ENCODE peak calls at places on chromosomes 5 and 9, in ten cellular contexts. One of them, this sample, is unnamed.

GRCh38 chr5:168390491-168390890 is 95.8 kb upstream of the RARS1 start:
- DNase-seq in stimulated activated CD8-positive, alpha-beta memory T cell treated with anti-CD3 and anti-CD28 coated beads, Interleukin-15, amount 100 ng/mL, for 1 hour: no peak
- DNase-seq in right atrium auricular region: no peak
- DNase-seq in amniotic stem cell: no peak
- DNase-seq in prostate gland: peak
- DNase-seq in stimulated activated CD4-positive, alpha-beta T cell treated with anti-CD3 and anti-CD28 coated beads, TNF-alpha, amount 100 ng/mL, for 48 hours: no peak
- DNase-seq in pancreas: peak
- DNase-seq in sciatic nerve: no peak
- DNase-seq in H7: no peak
- DNase-seq in GM23338: no peak
- DNase-seq in this sample: no peak

GRCh38 chr5:180340856-180341255 is 12.3 kb downstream of the GFPT2 start:
- DNase-seq in right atrium auricular region: no peak
- DNase-seq in amniotic stem cell: no peak
- DNase-seq in stimulated activated CD4-positive, alpha-beta T cell treated with anti-CD3 and anti-CD28 coated beads, TNF-alpha, amount 100 ng/mL, for 48 hours: no peak
- DNase-seq in stimulated activated CD8-positive, alpha-beta memory T cell treated with anti-CD3 and anti-CD28 coated beads, Interleukin-15, amount 100 ng/mL, for 1 hour: no peak
- DNase-seq in prostate gland: no peak
- DNase-seq in H7: no peak
- DNase-seq in GM23338: no peak
- DNase-seq in sciatic nerve: no peak
- DNase-seq in pancreas: no peak
- DNase-seq in this sample: no peak

GRCh38 chr5:74239268-74239667 is 401.3 kb downstream of the ENC1 start:
- DNase-seq in GM23338: no peak
- DNase-seq in H7: no peak
- DNase-seq in sciatic nerve: no peak
- DNase-seq in prostate gland: no peak
- DNase-seq in amniotic stem cell: no peak
- DNase-seq in right atrium auricular region: no peak
- DNase-seq in stimulated activated CD8-positive, alpha-beta memory T cell treated with anti-CD3 and anti-CD28 coated beads, Interleukin-15, amount 100 ng/mL, for 1 hour: no peak
- DNase-seq in pancreas: no peak
- DNase-seq in stimulated activated CD4-positive, alpha-beta T cell treated with anti-CD3 and anti-CD28 coated beads, TNF-alpha, amount 100 ng/mL, for 48 hours: no peak
- DNase-seq in this sample: no peak

GRCh38 chr9:128056086-128056485 is 11.0 kb downstream of the NAIF1 start:
- DNase-seq in H7: no peak
- DNase-seq in right atrium auricular region: no peak
- DNase-seq in amniotic stem cell: no peak
- DNase-seq in prostate gland: no peak
- DNase-seq in stimulated activated CD8-positive, alpha-beta memory T cell treated with anti-CD3 and anti-CD28 coated beads, Interleukin-15, amount 100 ng/mL, for 1 hour: no peak
- DNase-seq in GM23338: no peak
- DNase-seq in sciatic nerve: peak
- DNase-seq in stimulated activated CD4-positive, alpha-beta T cell treated with anti-CD3 and anti-CD28 coated beads, TNF-alpha, amount 100 ng/mL, for 48 hours: no peak
- DNase-seq in pancreas: no peak
- DNase-seq in this sample: no peak

GRCh38 chr5:78886650-78887230 is 98.4 kb downstream of the ARSB start:
- DNase-seq in pancreas: no peak
- DNase-seq in prostate gland: no peak
- DNase-seq in GM23338: peak
- DNase-seq in stimulated activated CD4-positive, alpha-beta T cell treated with anti-CD3 and anti-CD28 coated beads, TNF-alpha, amount 100 ng/mL, for 48 hours: no peak
- DNase-seq in H7: no peak
- DNase-seq in amniotic stem cell: no peak
- DNase-seq in sciatic nerve: no peak
- DNase-seq in right atrium auricular region: no peak
- DNase-seq in stimulated activated CD8-positive, alpha-beta memory T cell treated with anti-CD3 and anti-CD28 coated beads, Interleukin-15, amount 100 ng/mL, for 1 hour: no peak
- DNase-seq in this sample: no peak

GRCh38 chr9:98970532-98971041 is 26.9 kb downstream of the COL15A1 start:
- DNase-seq in prostate gland: no peak
- DNase-seq in pancreas: no peak
- DNase-seq in stimulated activated CD4-positive, alpha-beta T cell treated with anti-CD3 and anti-CD28 coated beads, TNF-alpha, amount 100 ng/mL, for 48 hours: no peak
- DNase-seq in stimulated activated CD8-positive, alpha-beta memory T cell treated with anti-CD3 and anti-CD28 coated beads, Interleukin-15, amount 100 ng/mL, for 1 hour: no peak
- DNase-seq in right atrium auricular region: no peak
- DNase-seq in sciatic nerve: no peak
- DNase-seq in amniotic stem cell: no peak
- DNase-seq in GM23338: no peak
- DNase-seq in H7: no peak
- DNase-seq in this sample: no peak

GRCh38 chr9:78437721-78438610 is 141.0 kb downstream of the PSAT1 start:
- DNase-seq in GM23338: peak
- DNase-seq in pancreas: no peak
- DNase-seq in H7: no peak
- DNase-seq in sciatic nerve: no peak
- DNase-seq in amniotic stem cell: no peak
- DNase-seq in stimulated activated CD8-positive, alpha-beta memory T cell treated with anti-CD3 and anti-CD28 coated beads, Interleukin-15, amount 100 ng/mL, for 1 hour: no peak
- DNase-seq in stimulated activated CD4-positive, alpha-beta T cell treated with anti-CD3 and anti-CD28 coated beads, TNF-alpha, amount 100 ng/mL, for 48 hours: no peak
- DNase-seq in right atrium auricular region: no peak
- DNase-seq in prostate gland: no peak
- DNase-seq in this sample: no peak

GRCh38 chr5:137265457-137265856 is 233.7 kb downstream of the SPOCK1 start:
- DNase-seq in prostate gland: no peak
- DNase-seq in GM23338: no peak
- DNase-seq in H7: no peak
- DNase-seq in amniotic stem cell: no peak
- DNase-seq in sciatic nerve: no peak
- DNase-seq in stimulated activated CD4-positive, alpha-beta T cell treated with anti-CD3 and anti-CD28 coated beads, TNF-alpha, amount 100 ng/mL, for 48 hours: no peak
- DNase-seq in pancreas: no peak
- DNase-seq in stimulated activated CD8-positive, alpha-beta memory T cell treated with anti-CD3 and anti-CD28 coated beads, Interleukin-15, amount 100 ng/mL, for 1 hour: no peak
- DNase-seq in right atrium auricular region: no peak
- DNase-seq in this sample: no peak

GRCh38 chr5:173689171-173689676 is 72.8 kb upstream of the BOD1 start:
- DNase-seq in prostate gland: no peak
- DNase-seq in H7: no peak
- DNase-seq in sciatic nerve: no peak
- DNase-seq in amniotic stem cell: no peak
- DNase-seq in pancreas: peak
- DNase-seq in stimulated activated CD4-positive, alpha-beta T cell treated with anti-CD3 and anti-CD28 coated beads, TNF-alpha, amount 100 ng/mL, for 48 hours: no peak
- DNase-seq in GM23338: peak
- DNase-seq in right atrium auricular region: no peak
- DNase-seq in stimulated activated CD8-positive, alpha-beta memory T cell treated with anti-CD3 and anti-CD28 coated beads, Interleukin-15, amount 100 ng/mL, for 1 hour: no peak
- DNase-seq in this sample: no peak

GRCh38 chr9:94804917-94805544 is 78.5 kb downstream of the AOPEP start:
- DNase-seq in sciatic nerve: no peak
- DNase-seq in right atrium auricular region: no peak
- DNase-seq in stimulated activated CD4-positive, alpha-beta T cell treated with anti-CD3 and anti-CD28 coated beads, TNF-alpha, amount 100 ng/mL, for 48 hours: no peak
- DNase-seq in H7: no peak
- DNase-seq in prostate gland: no peak
- DNase-seq in amniotic stem cell: no peak
- DNase-seq in GM23338: no peak
- DNase-seq in stimulated activated CD8-positive, alpha-beta memory T cell treated with anti-CD3 and anti-CD28 coated beads, Interleukin-15, amount 100 ng/mL, for 1 hour: no peak
- DNase-seq in pancreas: no peak
- DNase-seq in this sample: no peak

GRCh38 chr9:109181284-109181683 is 14.2 kb upstream of the FRRS1L start:
- DNase-seq in prostate gland: no peak
- DNase-seq in pancreas: no peak
- DNase-seq in right atrium auricular region: no peak
- DNase-seq in stimulated activated CD8-positive, alpha-beta memory T cell treated with anti-CD3 and anti-CD28 coated beads, Interleukin-15, amount 100 ng/mL, for 1 hour: no peak
- DNase-seq in sciatic nerve: no peak
- DNase-seq in stimulated activated CD4-positive, alpha-beta T cell treated with anti-CD3 and anti-CD28 coated beads, TNF-alpha, amount 100 ng/mL, for 48 hours: peak
- DNase-seq in H7: no peak
- DNase-seq in GM23338: no peak
- DNase-seq in amniotic stem cell: no peak
- DNase-seq in this sample: no peak

GRCh38 chr9:114590328-114590727 is 2.8 kb downstream of the ATP6V1G1 start:
- DNase-seq in amniotic stem cell: no peak
- DNase-seq in stimulated activated CD8-positive, alpha-beta memory T cell treated with anti-CD3 and anti-CD28 coated beads, Interleukin-15, amount 100 ng/mL, for 1 hour: no peak
- DNase-seq in stimulated activated CD4-positive, alpha-beta T cell treated with anti-CD3 and anti-CD28 coated beads, TNF-alpha, amount 100 ng/mL, for 48 hours: no peak
- DNase-seq in H7: no peak
- DNase-seq in pancreas: no peak
- DNase-seq in right atrium auricular region: no peak
- DNase-seq in prostate gland: no peak
- DNase-seq in GM23338: no peak
- DNase-seq in sciatic nerve: no peak
- DNase-seq in this sample: no peak

GRCh38 chr5:43332401-43332800 is 19.2 kb upstream of the HMGCS1 start:
- DNase-seq in GM23338: no peak
- DNase-seq in H7: no peak
- DNase-seq in stimulated activated CD8-positive, alpha-beta memory T cell treated with anti-CD3 and anti-CD28 coated beads, Interleukin-15, amount 100 ng/mL, for 1 hour: no peak
- DNase-seq in right atrium auricular region: no peak
- DNase-seq in amniotic stem cell: no peak
- DNase-seq in prostate gland: no peak
- DNase-seq in stimulated activated CD4-positive, alpha-beta T cell treated with anti-CD3 and anti-CD28 coated beads, TNF-alpha, amount 100 ng/mL, for 48 hours: no peak
- DNase-seq in sciatic nerve: no peak
- DNase-seq in pancreas: no peak
- DNase-seq in this sample: no peak

GRCh38 chr9:20848490-20848889 is 164.4 kb downstream of the FOCAD start:
- DNase-seq in sciatic nerve: no peak
- DNase-seq in pancreas: no peak
- DNase-seq in H7: no peak
- DNase-seq in amniotic stem cell: no peak
- DNase-seq in stimulated activated CD4-positive, alpha-beta T cell treated with anti-CD3 and anti-CD28 coated beads, TNF-alpha, amount 100 ng/mL, for 48 hours: no peak
- DNase-seq in GM23338: no peak
- DNase-seq in stimulated activated CD8-positive, alpha-beta memory T cell treated with anti-CD3 and anti-CD28 coated beads, Interleukin-15, amount 100 ng/mL, for 1 hour: no peak
- DNase-seq in right atrium auricular region: no peak
- DNase-seq in prostate gland: no peak
- DNase-seq in this sample: no peak

GRCh38 chr9:81915801-81916505 is 12.3 kb upstream of the SPATA31D4 start:
- DNase-seq in H7: no peak
- DNase-seq in amniotic stem cell: no peak
- DNase-seq in prostate gland: no peak
- DNase-seq in stimulated activated CD4-positive, alpha-beta T cell treated with anti-CD3 and anti-CD28 coated beads, TNF-alpha, amount 100 ng/mL, for 48 hours: no peak
- DNase-seq in GM23338: no peak
- DNase-seq in pancreas: no peak
- DNase-seq in sciatic nerve: no peak
- DNase-seq in stimulated activated CD8-positive, alpha-beta memory T cell treated with anti-CD3 and anti-CD28 coated beads, Interleukin-15, amount 100 ng/mL, for 1 hour: no peak
- DNase-seq in right atrium auricular region: no peak
- DNase-seq in this sample: no peak

GRCh38 chr9:87122947-87123685 is 175.8 kb upstream of the GAS1 start:
- DNase-seq in pancreas: no peak
- DNase-seq in H7: no peak
- DNase-seq in GM23338: no peak
- DNase-seq in stimulated activated CD8-positive, alpha-beta memory T cell treated with anti-CD3 and anti-CD28 coated beads, Interleukin-15, amount 100 ng/mL, for 1 hour: no peak
- DNase-seq in sciatic nerve: no peak
- DNase-seq in amniotic stem cell: peak
- DNase-seq in stimulated activated CD4-positive, alpha-beta T cell treated with anti-CD3 and anti-CD28 coated beads, TNF-alpha, amount 100 ng/mL, for 48 hours: no peak
- DNase-seq in prostate gland: no peak
- DNase-seq in right atrium auricular region: no peak
- DNase-seq in this sample: no peak

GRCh38 chr5:77301447-77301878 is 91.0 kb downstream of the PDE8B start:
- DNase-seq in stimulated activated CD8-positive, alpha-beta memory T cell treated with anti-CD3 and anti-CD28 coated beads, Interleukin-15, amount 100 ng/mL, for 1 hour: no peak
- DNase-seq in stimulated activated CD4-positive, alpha-beta T cell treated with anti-CD3 and anti-CD28 coated beads, TNF-alpha, amount 100 ng/mL, for 48 hours: no peak
- DNase-seq in amniotic stem cell: no peak
- DNase-seq in GM23338: no peak
- DNase-seq in pancreas: no peak
- DNase-seq in H7: no peak
- DNase-seq in prostate gland: no peak
- DNase-seq in sciatic nerve: no peak
- DNase-seq in right atrium auricular region: no peak
- DNase-seq in this sample: no peak

GRCh38 chr9:214488-215448 is at the start of gene DOCK8:
- DNase-seq in stimulated activated CD4-positive, alpha-beta T cell treated with anti-CD3 and anti-CD28 coated beads, TNF-alpha, amount 100 ng/mL, for 48 hours: peak
- DNase-seq in H7: peak
- DNase-seq in stimulated activated CD8-positive, alpha-beta memory T cell treated with anti-CD3 and anti-CD28 coated beads, Interleukin-15, amount 100 ng/mL, for 1 hour: peak
- DNase-seq in right atrium auricular region: no peak
- DNase-seq in prostate gland: peak
- DNase-seq in sciatic nerve: peak
- DNase-seq in GM23338: peak
- DNase-seq in amniotic stem cell: no peak
- DNase-seq in pancreas: peak
- DNase-seq in this sample: peak

GRCh38 chr5:73948720-73949119 is 322.7 kb downstream of the ARHGEF28 start:
- DNase-seq in stimulated activated CD4-positive, alpha-beta T cell treated with anti-CD3 and anti-CD28 coated beads, TNF-alpha, amount 100 ng/mL, for 48 hours: no peak
- DNase-seq in H7: no peak
- DNase-seq in stimulated activated CD8-positive, alpha-beta memory T cell treated with anti-CD3 and anti-CD28 coated beads, Interleukin-15, amount 100 ng/mL, for 1 hour: no peak
- DNase-seq in GM23338: no peak
- DNase-seq in prostate gland: no peak
- DNase-seq in amniotic stem cell: no peak
- DNase-seq in sciatic nerve: no peak
- DNase-seq in right atrium auricular region: no peak
- DNase-seq in pancreas: no peak
- DNase-seq in this sample: no peak

GRCh38 chr5:175836741-175837729 is 34.3 kb upstream of the CPLX2 start:
- DNase-seq in sciatic nerve: no peak
- DNase-seq in amniotic stem cell: no peak
- DNase-seq in GM23338: peak
- DNase-seq in H7: peak
- DNase-seq in stimulated activated CD8-positive, alpha-beta memory T cell treated with anti-CD3 and anti-CD28 coated beads, Interleukin-15, amount 100 ng/mL, for 1 hour: no peak
- DNase-seq in right atrium auricular region: no peak
- DNase-seq in stimulated activated CD4-positive, alpha-beta T cell treated with anti-CD3 and anti-CD28 coated beads, TNF-alpha, amount 100 ng/mL, for 48 hours: no peak
- DNase-seq in pancreas: no peak
- DNase-seq in prostate gland: no peak
- DNase-seq in this sample: no peak

GRCh38 chr5:107425541-107426031 is 245.2 kb downstream of the EFNA5 start:
- DNase-seq in amniotic stem cell: peak
- DNase-seq in prostate gland: peak
- DNase-seq in stimulated activated CD4-positive, alpha-beta T cell treated with anti-CD3 and anti-CD28 coated beads, TNF-alpha, amount 100 ng/mL, for 48 hours: no peak
- DNase-seq in stimulated activated CD8-positive, alpha-beta memory T cell treated with anti-CD3 and anti-CD28 coated beads, Interleukin-15, amount 100 ng/mL, for 1 hour: no peak
- DNase-seq in H7: no peak
- DNase-seq in pancreas: no peak
- DNase-seq in right atrium auricular region: no peak
- DNase-seq in sciatic nerve: no peak
- DNase-seq in GM23338: no peak
- DNase-seq in this sample: no peak

GRCh38 chr9:95092321-95093072 is 225.0 kb downstream of the FANCC start:
- DNase-seq in stimulated activated CD4-positive, alpha-beta T cell treated with anti-CD3 and anti-CD28 coated beads, TNF-alpha, amount 100 ng/mL, for 48 hours: no peak
- DNase-seq in prostate gland: no peak
- DNase-seq in H7: peak
- DNase-seq in amniotic stem cell: peak
- DNase-seq in stimulated activated CD8-positive, alpha-beta memory T cell treated with anti-CD3 and anti-CD28 coated beads, Interleukin-15, amount 100 ng/mL, for 1 hour: no peak
- DNase-seq in sciatic nerve: peak
- DNase-seq in GM23338: peak
- DNase-seq in pancreas: no peak
- DNase-seq in right atrium auricular region: no peak
- DNase-seq in this sample: no peak

GRCh38 chr9:99998266-99998665 is 91.8 kb downstream of the STX17 start:
- DNase-seq in amniotic stem cell: no peak
- DNase-seq in stimulated activated CD8-positive, alpha-beta memory T cell treated with anti-CD3 and anti-CD28 coated beads, Interleukin-15, amount 100 ng/mL, for 1 hour: no peak
- DNase-seq in right atrium auricular region: no peak
- DNase-seq in GM23338: peak
- DNase-seq in pancreas: no peak
- DNase-seq in prostate gland: no peak
- DNase-seq in H7: peak
- DNase-seq in stimulated activated CD4-positive, alpha-beta T cell treated with anti-CD3 and anti-CD28 coated beads, TNF-alpha, amount 100 ng/mL, for 48 hours: no peak
- DNase-seq in sciatic nerve: no peak
- DNase-seq in this sample: peak

GRCh38 chr9:134783699-134784039 is 96.9 kb upstream of the FCN2 start:
- DNase-seq in amniotic stem cell: no peak
- DNase-seq in right atrium auricular region: peak
- DNase-seq in H7: peak
- DNase-seq in stimulated activated CD8-positive, alpha-beta memory T cell treated with anti-CD3 and anti-CD28 coated beads, Interleukin-15, amount 100 ng/mL, for 1 hour: no peak
- DNase-seq in stimulated activated CD4-positive, alpha-beta T cell treated with anti-CD3 and anti-CD28 coated beads, TNF-alpha, amount 100 ng/mL, for 48 hours: no peak
- DNase-seq in sciatic nerve: no peak
- DNase-seq in prostate gland: peak
- DNase-seq in GM23338: no peak
- DNase-seq in pancreas: no peak
- DNase-seq in this sample: no peak

GRCh38 chr5:18745591-18745987 is 1111.3 kb downstream of the TAF11L14 start:
- DNase-seq in prostate gland: no peak
- DNase-seq in right atrium auricular region: no peak
- DNase-seq in H7: no peak
- DNase-seq in amniotic stem cell: no peak
- DNase-seq in stimulated activated CD4-positive, alpha-beta T cell treated with anti-CD3 and anti-CD28 coated beads, TNF-alpha, amount 100 ng/mL, for 48 hours: no peak
- DNase-seq in GM23338: no peak
- DNase-seq in stimulated activated CD8-positive, alpha-beta memory T cell treated with anti-CD3 and anti-CD28 coated beads, Interleukin-15, amount 100 ng/mL, for 1 hour: no peak
- DNase-seq in sciatic nerve: no peak
- DNase-seq in pancreas: no peak
- DNase-seq in this sample: no peak